ENCODE peak calls at places on chromosomes 6 and 20, in seven cellular contexts. Z is CD8-positive, alpha-beta T cell; A is PC-3; H is A549; J is GM23248; B is colonic mucosa; R is ovary. K is an unnamed sample. For H3K4me1, the result is how much of the 10 kb centered on the place peaks cover.

GRCh38 chr20:7841967-7842301 is 98.3 kb downstream of the HAO1 start:
- DNase-seq in R (no peak), B (no peak), H (peak), J (peak), Z (no peak), A (peak), K (peak)

GRCh38 chr6:19415605-19416326 is 421.4 kb upstream of the ID4 start:
- DNase-seq in R (no peak), B (no peak), J (peak), A (peak), Z (no peak), H (peak), K (no peak)

GRCh38 chr6:75748743-75749538 is at the start of gene MYO6:
- DNase-seq in H (peak), Z (peak), J (peak), R (peak), B (peak), A (peak), K (peak)

GRCh38 chr6:54307412-54308036 is 717 bp upstream of the TINAG start:
- DNase-seq in J (no peak), B (peak), A (peak), H (peak), R (no peak), Z (no peak), K (no peak)

GRCh38 chr6:129586815-129587214 is 123.2 kb downstream of the ARHGAP18 start:
- DNase-seq in B (no peak), R (no peak), H (no peak), J (no peak), Z (no peak), A (peak), K (no peak)

GRCh38 chr6:53492860-53493634 is 51.9 kb downstream of the GCLC start:
- DNase-seq in R (no peak), A (peak), B (no peak), Z (no peak), H (peak), J (peak), K (no peak)

GRCh38 chr20:44248420-44248759 is 1.3 kb downstream of the GDAP1L1 start:
- DNase-seq in A (no peak), Z (no peak), H (no peak), B (no peak), J (no peak), R (no peak), K (no peak)

GRCh38 chr20:19341348-19342053 is 129.1 kb downstream of the SLC24A3 start:
- DNase-seq in R (no peak), B (no peak), J (no peak), H (no peak), A (no peak), Z (no peak), K (no peak)

GRCh38 chr6:20327141-20327540 is 74.5 kb upstream of the E2F3 start:
- DNase-seq in Z (no peak), R (no peak), A (no peak), J (no peak), B (no peak), H (no peak), K (no peak)

DNA sequence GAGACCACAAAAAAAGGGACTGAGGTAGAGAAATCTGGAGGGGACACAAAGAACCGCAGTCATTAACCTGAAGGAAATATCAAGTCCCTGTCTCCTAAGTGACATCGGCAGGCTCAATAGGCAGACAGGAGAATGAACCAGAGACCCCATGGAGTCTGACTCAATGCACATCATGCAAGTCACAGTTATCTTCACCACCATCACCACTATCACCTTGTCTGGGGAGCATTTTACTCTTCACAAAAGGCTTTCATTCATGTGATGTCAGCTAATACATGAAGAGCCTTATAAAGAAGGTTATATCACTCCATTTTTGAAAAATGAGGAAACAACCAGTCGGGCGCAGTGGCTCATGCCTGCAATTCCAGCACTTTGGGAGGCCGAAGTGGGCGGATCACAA is 4.4 kb downstream of the TAP1 start:
- DNase-seq in J (no peak), Z (no peak), A (no peak), R (no peak), H (no peak), B (no peak), K (no peak)
- H3K4me1 ChIP-seq in J (under half), Z (half or more), A (under half), R (under half), H (under half), B (under half), K (under half)

DNA sequence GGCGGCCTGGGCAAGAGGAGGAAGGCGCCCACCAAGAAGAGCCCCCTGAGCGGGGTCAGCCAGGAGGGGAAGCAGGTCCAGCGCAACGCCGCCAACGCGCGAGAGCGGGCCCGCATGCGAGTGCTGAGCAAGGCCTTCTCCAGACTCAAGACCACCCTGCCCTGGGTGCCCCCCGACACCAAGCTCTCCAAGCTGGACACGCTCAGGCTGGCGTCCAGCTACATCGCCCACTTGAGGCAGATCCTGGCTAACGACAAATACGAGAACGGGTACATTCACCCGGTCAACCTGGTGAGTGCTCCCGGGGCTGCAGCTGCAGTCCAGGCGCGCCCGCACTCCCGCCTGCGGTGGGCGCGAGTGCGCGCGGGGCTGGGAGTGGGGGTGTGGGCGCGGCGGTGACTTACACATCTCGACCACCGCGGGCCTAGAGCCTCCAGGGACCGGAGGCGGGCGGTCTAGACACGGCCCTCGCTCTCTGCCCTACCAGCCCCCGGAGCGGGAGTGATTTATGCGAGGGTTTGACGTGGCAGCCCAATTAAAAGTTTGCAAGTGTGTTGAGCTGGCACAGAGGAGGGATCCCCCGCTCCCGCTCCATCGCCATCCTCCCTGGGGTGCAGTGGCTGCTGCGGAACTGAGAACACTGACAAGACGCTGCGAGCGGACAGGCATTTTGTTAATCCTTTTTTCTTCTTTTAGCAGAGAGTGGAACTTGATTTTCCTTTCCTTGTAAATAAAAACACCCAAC is 816 bp downstream of the TCF21 start:
- DNase-seq in Z (no peak), R (peak), J (peak), A (no peak), B (no peak), H (no peak), K (peak)
- H3K27ac ChIP-seq in Z (no peak), R (peak), J (peak), A (no peak), B (peak), H (peak), K (peak)

GRCh38 chr6:7008451-7008988 is 99.2 kb upstream of the RREB1 start:
- DNase-seq in H (no peak), J (no peak), Z (no peak), B (no peak), R (no peak), A (peak), K (no peak)
- H3K4me3 ChIP-seq in H (no peak), J (no peak), Z (no peak), B (no peak), R (no peak), A (no peak), K (no peak)

DNA sequence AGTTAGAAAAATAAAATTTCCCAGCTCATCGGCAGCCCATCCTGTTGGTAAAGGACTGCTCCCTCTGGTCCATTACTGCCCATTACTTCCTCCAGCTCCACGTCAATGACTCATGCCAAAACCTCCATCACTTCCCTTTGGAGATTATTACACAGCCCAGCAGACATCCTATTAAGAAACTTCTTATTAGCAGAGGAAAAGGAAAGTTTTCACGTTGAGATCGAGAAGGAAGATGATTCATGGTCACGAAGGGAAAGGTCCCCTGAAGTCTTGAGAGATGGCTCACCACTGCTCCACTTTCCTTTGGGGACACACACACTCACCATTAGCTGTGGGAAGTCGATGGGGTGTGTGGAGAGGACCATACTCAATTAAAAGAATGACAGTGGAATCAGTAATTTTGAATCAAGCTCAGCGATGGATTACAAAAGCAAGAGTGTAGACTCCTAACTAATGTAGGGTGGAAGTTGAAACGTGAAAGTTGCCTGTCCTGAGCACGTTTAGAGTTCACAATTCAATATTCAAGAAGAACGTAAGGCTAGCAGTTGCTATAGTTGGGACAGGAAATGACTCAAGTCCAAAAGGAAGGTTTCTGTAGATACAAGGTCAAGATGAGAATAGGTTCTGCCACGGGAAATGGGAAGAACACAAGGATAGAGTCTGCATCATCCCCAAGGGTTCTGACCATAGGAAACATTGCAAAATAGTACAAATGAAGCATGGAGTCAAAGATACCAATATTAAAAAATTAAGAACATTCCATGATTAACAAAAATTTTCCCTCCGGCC is 21.6 kb downstream of the SASH1 start:
- DNase-seq in J (peak), R (no peak), B (no peak), Z (no peak), A (no peak), H (no peak), K (no peak)
- H3K4me1 ChIP-seq in J (under half), R (under half), B (under half), Z (under half), A (under half), H (under half), K (under half)

DNA sequence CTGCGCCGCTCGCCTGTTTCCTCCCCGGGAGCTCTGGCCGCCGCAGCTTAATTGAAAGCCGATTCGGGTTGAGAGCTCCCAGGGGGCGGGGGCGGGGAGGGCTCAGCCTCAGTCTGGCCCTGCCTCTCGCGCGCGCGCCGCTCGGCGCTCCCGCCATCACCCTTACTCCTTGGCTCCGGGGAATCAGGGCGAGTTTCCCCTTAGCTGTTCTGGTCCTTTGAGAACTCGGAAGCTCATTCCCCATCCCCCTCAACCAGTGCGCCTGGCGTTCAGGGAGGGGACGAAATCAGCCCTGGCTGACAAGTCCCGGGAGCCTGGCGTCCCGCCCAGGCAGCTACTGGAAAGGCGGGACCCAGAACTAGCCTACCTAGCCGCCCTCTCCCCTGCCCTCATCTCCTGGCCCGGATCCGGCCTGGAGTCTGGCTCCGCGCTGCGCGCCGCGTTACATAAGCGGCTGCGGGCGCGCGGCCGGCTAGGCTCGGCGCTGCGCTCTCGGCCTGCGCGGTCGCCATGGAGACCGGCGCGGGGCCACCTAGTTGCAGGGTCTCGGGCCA is 2.8 kb downstream of the SLC12A5 start:
- DNase-seq in H (no peak), A (peak), Z (no peak), R (no peak), B (no peak), J (peak), K (no peak)
- H3K27ac ChIP-seq in H (no peak), A (no peak), Z (no peak), R (no peak), B (no peak), J (no peak), K (no peak)

DNA sequence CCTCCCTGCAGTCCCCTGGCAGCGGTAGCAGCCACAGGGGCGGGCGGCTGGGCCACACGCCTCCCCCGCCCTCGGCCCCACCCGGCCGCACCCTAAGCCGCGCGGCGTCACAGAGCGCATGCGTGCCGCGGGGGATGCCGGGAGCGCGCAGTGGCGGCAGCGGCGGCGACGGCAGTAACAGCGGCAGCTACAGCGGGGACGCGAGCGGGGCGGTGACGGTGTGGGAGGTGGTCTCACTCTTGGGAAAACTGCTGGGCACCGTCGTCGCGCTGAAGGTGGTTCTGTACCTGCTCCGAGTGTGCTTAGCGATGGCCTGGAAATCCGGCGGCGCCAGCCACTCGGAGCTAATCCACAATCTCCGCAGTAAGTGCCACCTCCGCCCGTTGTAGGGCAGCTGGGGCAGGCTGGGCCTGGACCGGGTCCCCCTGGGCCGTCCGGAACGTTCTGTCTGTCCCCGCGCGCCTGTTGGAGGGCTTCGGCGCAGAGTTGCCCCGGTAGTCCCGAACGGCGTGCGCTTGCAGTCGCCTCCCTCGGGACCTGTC is at the start of gene PCMT1:
- DNase-seq in R (peak), Z (peak), H (peak), B (peak), J (peak), A (peak), K (peak)
- H3K4me3 ChIP-seq in R (peak), Z (peak), H (peak), B (peak), J (peak), A (peak), K (peak)

DNA sequence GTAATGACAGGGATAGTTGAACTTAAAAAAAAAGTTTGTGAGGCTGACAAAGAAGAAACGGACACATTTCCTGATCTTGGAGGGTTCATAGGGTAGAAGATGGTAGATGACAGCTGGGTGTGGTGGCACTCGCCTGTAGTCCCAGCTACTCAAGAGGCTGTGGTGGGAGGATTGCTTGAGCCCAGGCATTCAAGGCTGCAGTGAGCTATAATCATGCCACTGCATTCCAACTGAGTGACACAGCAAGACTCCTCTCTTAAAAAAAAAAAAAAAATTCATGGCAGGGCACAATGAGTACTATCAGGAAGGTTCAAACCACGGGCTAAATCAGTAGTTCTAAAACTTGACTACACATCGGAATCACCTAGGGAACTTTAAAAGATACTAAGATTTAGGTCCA is 2.0 kb upstream of the MICA start:
- DNase-seq in B (peak), Z (peak), A (peak), H (peak), J (peak), R (peak), K (peak)
- H3K4me1 ChIP-seq in B (under half), Z (under half), A (under half), H (under half), J (under half), R (under half), K (under half)

GRCh38 chr6:79030511-79030910 is 47.5 kb downstream of the PHIP start:
- DNase-seq in B (no peak), A (no peak), H (no peak), J (no peak), R (no peak), Z (no peak), K (no peak)
- H3K27ac ChIP-seq in B (no peak), A (no peak), H (no peak), J (no peak), R (no peak), Z (no peak), K (no peak)

K was measured in right cardiac atrium.